ENCODE peak calls at places on chromosome 2, in six cellular contexts. G is activated CD8-positive, alpha-beta memory T cell treated with anti-CD3 and anti-CD28 coated beads, Interleukin-2, amount 50 U/mL, for 48 hours; S is tibial artery; K is NCI-H2081; R is T follicular helper cell; Y is upper lobe of right lung. M is an unnamed sample.

GRCh38 chr2:151410485-151410833 is 757 bp downstream of the RIF1 start:
- DNase-seq in K (peak), R (peak), G (peak), S (peak), Y (no peak), M (no peak)

GRCh38 chr2:85318222-85319182 is 9.3 kb downstream of the TGOLN2 start:
- DNase-seq in Y (no peak), S (no peak), K (no peak), G (no peak), R (no peak), M (no peak)

GRCh38 chr2:61367177-61367576 is 103.7 kb downstream of the USP34 start:
- DNase-seq in Y (no peak), G (no peak), R (no peak), S (no peak), K (no peak), M (no peak)

GRCh38 chr2:108612153-108612513 is 77.9 kb downstream of the LIMS1 start:
- DNase-seq in Y (no peak), K (no peak), R (no peak), G (no peak), S (no peak), M (no peak)

GRCh38 chr2:115443550-115444185 is 1001.2 kb downstream of the DPP10 start:
- DNase-seq in Y (no peak), G (no peak), R (no peak), K (no peak), S (no peak), M (no peak)

GRCh38 chr2:3267549-3267867 is 110.1 kb downstream of the EIPR1 start:
- DNase-seq in Y (no peak), S (no peak), G (no peak), K (no peak), R (no peak), M (no peak)

GRCh38 chr2:100292022-100292580 is 30.2 kb downstream of the LONRF2 start:
- DNase-seq in K (no peak), R (no peak), S (no peak), G (peak), Y (peak), M (peak)

GRCh38 chr2:110888401-110888800 is 156.0 kb downstream of the ACOXL start:
- DNase-seq in Y (no peak), S (no peak), G (no peak), R (no peak), K (no peak), M (no peak)

GRCh38 chr2:105790467-105791118 is 45.9 kb downstream of the NCK2 start:
- DNase-seq in Y (no peak), R (no peak), S (no peak), G (no peak), K (no peak), M (peak)

GRCh38 chr2:63571291-63571690 is 17.0 kb downstream of the WDPCP start:
- DNase-seq in R (no peak), Y (no peak), K (no peak), G (no peak), S (no peak), M (no peak)

GRCh38 chr2:46964835-46965560 is 49.4 kb upstream of the MCFD2 start:
- DNase-seq in S (no peak), G (no peak), R (no peak), K (no peak), Y (no peak), M (no peak)

GRCh38 chr2:11234309-11234708 is 79.0 kb downstream of the SLC66A3 start:
- DNase-seq in K (no peak), R (no peak), S (no peak), Y (no peak), G (no peak), M (no peak)

GRCh38 chr2:20359131-20359530 is 8.5 kb upstream of the PUM2 start:
- DNase-seq in K (no peak), S (no peak), R (no peak), Y (no peak), G (no peak), M (no peak)

GRCh38 chr2:112996635-112997034 is 8.6 kb upstream of the IL36A start:
- DNase-seq in K (no peak), R (peak), S (no peak), Y (no peak), G (peak), M (no peak)

GRCh38 chr2:34012728-34013302 is 413.7 kb upstream of the FAM98A start:
- DNase-seq in Y (peak), G (peak), S (no peak), K (peak), R (no peak), M (peak)

GRCh38 chr2:29751390-29751789 is 170.0 kb downstream of the ALK start:
- DNase-seq in S (no peak), Y (no peak), G (no peak), K (no peak), R (no peak), M (no peak)

GRCh38 chr2:223582001-223582400 is 20.2 kb downstream of the SCG2 start:
- DNase-seq in K (no peak), R (no peak), G (no peak), S (no peak), Y (no peak), M (no peak)

GRCh38 chr2:172285010-172285621 is 142.3 kb upstream of the ITGA6 start:
- DNase-seq in S (no peak), R (no peak), G (no peak), Y (no peak), K (no peak), M (no peak)

GRCh38 chr2:231684314-231685223 is 23.8 kb upstream of the PTMA start:
- DNase-seq in S (no peak), R (no peak), G (no peak), Y (no peak), K (peak), M (no peak)

GRCh38 chr2:68727698-68728375 is 6.8 kb upstream of the ARHGAP25 start:
- DNase-seq in K (no peak), Y (no peak), R (no peak), S (no peak), G (no peak), M (no peak)

GRCh38 chr2:99152181-99152580 is 2.6 kb downstream of the TSGA10 start:
- DNase-seq in R (no peak), S (no peak), G (no peak), K (no peak), Y (no peak), M (no peak)

GRCh38 chr2:46943881-46944798 is 28.5 kb upstream of the MCFD2 start:
- DNase-seq in Y (no peak), S (no peak), G (peak), R (peak), K (no peak), M (no peak)

GRCh38 chr2:219423656-219424378 is 5.6 kb downstream of the DES start:
- DNase-seq in G (no peak), K (no peak), R (no peak), S (no peak), Y (no peak), M (no peak)

GRCh38 chr2:235139956-235140800 is 188.4 kb downstream of the SH3BP4 start:
- DNase-seq in Y (no peak), S (no peak), G (no peak), K (no peak), R (no peak), M (no peak)

GRCh38 chr2:55137024-55137958 is 87.0 kb upstream of the RTN4 start:
- DNase-seq in G (no peak), K (no peak), R (no peak), S (no peak), Y (no peak), M (no peak)

GRCh38 chr2:113050921-113051895 is 1.5 kb downstream of the IL36B start:
- DNase-seq in K (no peak), G (no peak), Y (no peak), R (no peak), S (no peak), M (no peak)

GRCh38 chr2:8003462-8004075 is 678.3 kb upstream of the ID2 start:
- DNase-seq in K (no peak), G (no peak), S (peak), R (no peak), Y (no peak), M (no peak)

GRCh38 chr2:175929850-175930249 is 72.2 kb downstream of the LNPK start:
- DNase-seq in K (no peak), Y (no peak), G (no peak), R (no peak), S (no peak), M (peak)

M was measured in keratinocyte.